ENCODE peak calls at places on chromosome 6, in four cellular contexts. One of them, this sample, is unnamed.
A peak's percentile ranks its signal among the peaks of the same experiment; 100 is the strongest.

GRCh38 chr6:163311830-163312229 is 102.7 kb upstream of the QKI start:
- DNase-seq in astrocyte: peak; percentile 39
- DNase-seq in spleen: no peak
- DNase-seq in stomach: no peak
- DNase-seq in this sample: peak; percentile 31

GRCh38 chr6:157240059-157240959 is 83.0 kb downstream of the TMEM242 start:
- DNase-seq in astrocyte: peak; percentile 59
- DNase-seq in stomach: no peak
- DNase-seq in spleen: peak; percentile 61
- DNase-seq in this sample: no peak

GRCh38 chr6:67073938-67074337 is 1366.9 kb upstream of the EYS start:
- DNase-seq in spleen: no peak
- DNase-seq in astrocyte: no peak
- DNase-seq in stomach: no peak
- DNase-seq in this sample: no peak

GRCh38 chr6:107344383-107344782 is 115.0 kb downstream of the PDSS2 start:
- DNase-seq in stomach: no peak
- DNase-seq in spleen: no peak
- DNase-seq in astrocyte: no peak
- DNase-seq in this sample: no peak

GRCh38 chr6:31572041-31572911 is at the start of gene LTA:
- DNase-seq in stomach: no peak
- DNase-seq in spleen: peak; percentile 92
- DNase-seq in astrocyte: no peak
- DNase-seq in this sample: no peak

GRCh38 chr6:111057074-111057752 is 30.1 kb upstream of the SLC16A10 start:
- DNase-seq in astrocyte: peak; percentile 6
- DNase-seq in stomach: peak; percentile 36
- DNase-seq in spleen: no peak
- DNase-seq in this sample: peak; percentile 37

GRCh38 chr6:26156850-26157149 is 69.6 kb downstream of the HFE start:
- DNase-seq in spleen: no peak
- DNase-seq in astrocyte: peak; percentile 41
- DNase-seq in stomach: no peak
- DNase-seq in this sample: no peak

GRCh38 chr6:131755597-131755996 is 44.8 kb upstream of the CTAGE9 start:
- DNase-seq in astrocyte: peak; percentile 99
- DNase-seq in stomach: no peak
- DNase-seq in spleen: no peak
- DNase-seq in this sample: peak; percentile 57

GRCh38 chr6:149593443-149593842 is 27.3 kb downstream of the GINM1 start:
- DNase-seq in spleen: no peak
- DNase-seq in astrocyte: no peak
- DNase-seq in stomach: no peak
- DNase-seq in this sample: no peak

GRCh38 chr6:155687645-155688044 is 232.0 kb upstream of the NOX3 start:
- DNase-seq in spleen: no peak
- DNase-seq in stomach: no peak
- DNase-seq in astrocyte: no peak
- DNase-seq in this sample: no peak

GRCh38 chr6:141415896-141416295 is 716.8 kb upstream of the GJE1 start:
- DNase-seq in astrocyte: no peak
- DNase-seq in stomach: no peak
- DNase-seq in spleen: no peak
- DNase-seq in this sample: no peak

GRCh38 chr6:168286116-168286515 is 33.5 kb downstream of the DACT2 start:
- DNase-seq in spleen: peak; percentile 35
- DNase-seq in astrocyte: no peak
- DNase-seq in stomach: no peak
- DNase-seq in this sample: no peak

GRCh38 chr6:44704240-44705150 is 317.0 kb downstream of the CDC5L start:
- DNase-seq in spleen: no peak
- DNase-seq in astrocyte: no peak
- DNase-seq in stomach: no peak
- DNase-seq in this sample: no peak

GRCh38 chr6:148109732-148110131 is 232.9 kb upstream of the SASH1 start:
- DNase-seq in spleen: no peak
- DNase-seq in stomach: no peak
- DNase-seq in astrocyte: no peak
- DNase-seq in this sample: no peak

GRCh38 chr6:160328447-160328846 is 19.7 kb upstream of the SLC22A3 start:
- DNase-seq in stomach: no peak
- DNase-seq in astrocyte: no peak
- DNase-seq in spleen: no peak
- DNase-seq in this sample: no peak

GRCh38 chr6:29510202-29510601 is 22.4 kb upstream of the MAS1L start:
- DNase-seq in spleen: no peak
- DNase-seq in astrocyte: no peak
- DNase-seq in stomach: no peak
- DNase-seq in this sample: no peak

GRCh38 chr6:127716425-127716930 is 139.5 kb downstream of the C6orf58 start:
- DNase-seq in stomach: no peak
- DNase-seq in astrocyte: no peak
- DNase-seq in spleen: no peak
- DNase-seq in this sample: no peak

GRCh38 chr6:90425161-90425641 is 128.6 kb upstream of the BACH2 start:
- DNase-seq in astrocyte: no peak
- DNase-seq in spleen: no peak
- DNase-seq in stomach: no peak
- DNase-seq in this sample: no peak

GRCh38 chr6:35945650-35946025 is 24.7 kb upstream of the SRPK1 start:
- DNase-seq in astrocyte: no peak
- DNase-seq in spleen: no peak
- DNase-seq in stomach: no peak
- DNase-seq in this sample: peak; percentile 14

GRCh38 chr6:29813809-29814208 is 13.8 kb upstream of the HLA-G start:
- DNase-seq in spleen: no peak
- DNase-seq in astrocyte: no peak
- DNase-seq in stomach: no peak
- DNase-seq in this sample: peak; percentile 86

GRCh38 chr6:166905013-166905412 is 51.3 kb downstream of the RNASET2 start:
- DNase-seq in astrocyte: no peak
- DNase-seq in spleen: no peak
- DNase-seq in stomach: no peak
- DNase-seq in this sample: no peak

GRCh38 chr6:22681761-22682160 is 112.4 kb downstream of the HDGFL1 start:
- DNase-seq in astrocyte: no peak
- DNase-seq in stomach: no peak
- DNase-seq in spleen: no peak
- DNase-seq in this sample: no peak

GRCh38 chr6:82017316-82017715 is 230.2 kb downstream of the IBTK start:
- DNase-seq in stomach: no peak
- DNase-seq in astrocyte: peak; percentile 67
- DNase-seq in spleen: no peak
- DNase-seq in this sample: peak; percentile 95

GRCh38 chr6:147479857-147480256 is 28.6 kb upstream of the SAMD5 start:
- DNase-seq in spleen: no peak
- DNase-seq in astrocyte: no peak
- DNase-seq in stomach: no peak
- DNase-seq in this sample: no peak

GRCh38 chr6:42179261-42179955 is 6.2 kb downstream of the GUCA1A start:
- DNase-seq in stomach: no peak
- DNase-seq in spleen: no peak
- DNase-seq in astrocyte: no peak
- DNase-seq in this sample: no peak

GRCh38 chr6:30615958-30616810 is 859 bp downstream of the PPP1R10 start:
- DNase-seq in spleen: no peak
- DNase-seq in astrocyte: no peak
- DNase-seq in stomach: no peak
- DNase-seq in this sample: no peak

GRCh38 chr6:74598473-74599393 is 607.1 kb downstream of the COL12A1 start:
- DNase-seq in stomach: no peak
- DNase-seq in astrocyte: peak; percentile 58
- DNase-seq in spleen: no peak
- DNase-seq in this sample: peak; percentile 76

GRCh38 chr6:159700970-159701369 is 7.9 kb upstream of the SOD2 start:
- DNase-seq in spleen: no peak
- DNase-seq in stomach: no peak
- DNase-seq in astrocyte: peak; percentile 4
- DNase-seq in this sample: no peak

GRCh38 chr6:61887425-61887824 is 398.6 kb downstream of the KHDRBS2 start:
- DNase-seq in astrocyte: no peak
- DNase-seq in spleen: no peak
- DNase-seq in stomach: no peak
- DNase-seq in this sample: no peak

GRCh38 chr6:93419304-93420162 is at the start of gene EPHA7:
- DNase-seq in spleen: peak; percentile 90
- DNase-seq in stomach: peak; percentile 80
- DNase-seq in astrocyte: peak; percentile 79
- DNase-seq in this sample: peak; percentile 68

GRCh38 chr6:143195349-143195845 is 134.7 kb downstream of the AIG1 start:
- DNase-seq in stomach: no peak
- DNase-seq in spleen: no peak
- DNase-seq in astrocyte: no peak
- DNase-seq in this sample: no peak

GRCh38 chr6:47145212-47145611 is 103.1 kb upstream of the ADGRF1 start:
- DNase-seq in stomach: no peak
- DNase-seq in spleen: no peak
- DNase-seq in astrocyte: peak; percentile 45
- DNase-seq in this sample: no peak

GRCh38 chr6:33167374-33168148 is 24.7 kb downstream of the COL11A2 start:
- DNase-seq in spleen: peak; percentile 64
- DNase-seq in astrocyte: no peak
- DNase-seq in stomach: no peak
- DNase-seq in this sample: no peak

GRCh38 chr6:33168202-33168601 is 24.1 kb downstream of the COL11A2 start:
- DNase-seq in stomach: no peak
- DNase-seq in astrocyte: no peak
- DNase-seq in spleen: peak; percentile 36
- DNase-seq in this sample: no peak

GRCh38 chr6:33169286-33170175 is 22.7 kb downstream of the COL11A2 start:
- DNase-seq in spleen: peak; percentile 41
- DNase-seq in astrocyte: no peak
- DNase-seq in stomach: no peak
- DNase-seq in this sample: no peak

GRCh38 chr6:33170176-33171095 is 21.8 kb downstream of the COL11A2 start:
- DNase-seq in spleen: peak; percentile 57
- DNase-seq in astrocyte: no peak
- DNase-seq in stomach: no peak
- DNase-seq in this sample: no peak

DNA sequence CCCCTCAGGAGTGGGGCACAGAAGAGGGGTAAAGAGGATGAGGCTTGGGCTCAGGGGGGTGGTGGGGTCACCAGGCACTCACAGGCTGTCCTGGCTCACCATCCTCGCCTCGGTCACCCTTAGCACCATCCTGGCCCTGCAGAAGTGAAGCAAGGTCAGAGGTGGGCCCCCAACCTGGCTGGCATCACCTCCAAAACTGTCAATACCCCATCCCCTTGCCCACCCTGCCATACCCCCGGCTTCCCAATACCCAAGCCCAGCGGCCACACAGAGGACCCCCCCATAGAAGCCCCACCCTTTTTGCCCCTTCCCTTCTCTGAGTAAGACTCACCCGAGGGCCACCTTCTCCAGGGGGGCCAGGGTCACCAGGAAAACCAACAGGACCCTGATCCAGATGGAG is 23.6 kb downstream of the COL11A2 start:
- DNase-seq in spleen: peak; percentile 30
- DNase-seq in astrocyte: no peak
- DNase-seq in stomach: no peak
- DNase-seq in this sample: no peak
- H3K4me1 ChIP-seq in spleen: no peaks in the 10 kb centered on the region
- H3K4me1 ChIP-seq in astrocyte: no peaks in the 10 kb centered on the region
- H3K4me1 ChIP-seq in stomach: no peaks in the 10 kb centered on the region
- H3K4me1 ChIP-seq in this sample: no peaks in the 10 kb centered on the region

GRCh38 chr6:87176493-87176892 is 21.1 kb downstream of the ZNF292 start:
- DNase-seq in spleen: no peak
- DNase-seq in astrocyte: no peak
- DNase-seq in stomach: no peak
- DNase-seq in this sample: no peak
- H3K4me1 ChIP-seq in spleen: peaks cover 59% of the 10 kb centered on the region
- H3K4me1 ChIP-seq in astrocyte: no peaks in the 10 kb centered on the region
- H3K4me1 ChIP-seq in stomach: peaks cover 70% of the 10 kb centered on the region
- H3K4me1 ChIP-seq in this sample: peaks cover 6% of the 10 kb centered on the region

DNA sequence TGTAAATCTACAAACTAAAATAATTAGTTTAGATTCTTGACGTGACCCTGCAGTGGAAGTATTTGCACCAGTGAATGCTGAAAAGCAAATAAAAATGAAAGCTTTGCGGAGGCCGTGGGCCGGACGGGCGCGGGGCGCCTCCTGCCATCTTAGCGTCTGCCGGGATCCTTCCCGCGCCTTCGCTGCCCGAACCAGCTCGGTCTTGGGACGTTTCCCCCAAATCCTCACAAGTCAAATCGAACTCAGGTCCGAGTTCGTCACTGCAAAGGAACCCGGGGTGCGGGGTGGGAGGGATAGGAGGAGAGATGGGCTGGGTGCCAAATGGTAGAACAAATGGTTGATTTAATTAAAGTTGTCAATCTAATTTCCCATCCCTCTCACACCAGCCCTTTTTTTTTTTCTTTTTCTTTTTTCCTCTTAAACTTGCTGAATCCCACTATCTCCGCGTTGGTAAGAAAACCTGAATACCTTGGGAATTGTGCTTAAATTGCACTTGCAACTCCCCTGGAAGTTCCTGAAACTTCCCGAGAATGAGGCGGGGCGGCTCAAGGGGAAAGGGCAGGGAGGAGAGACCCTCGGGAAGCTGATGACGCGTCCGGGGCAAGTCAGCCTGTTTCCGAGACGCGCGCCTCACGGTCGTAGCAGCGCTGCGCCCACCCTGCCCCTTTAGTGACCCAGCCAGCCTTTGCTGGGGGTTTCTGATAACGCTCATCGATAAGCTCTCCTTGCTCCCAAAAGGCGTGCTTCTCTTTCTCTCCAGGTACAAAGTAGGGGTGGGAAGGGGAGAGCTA is 1.7 kb downstream of the GJA1 start:
- DNase-seq in astrocyte: peak; percentile 49
- DNase-seq in stomach: no peak
- DNase-seq in spleen: no peak
- DNase-seq in this sample: peak; percentile 39
- H3K4me1 ChIP-seq in astrocyte: peaks cover 11% of the 10 kb centered on the region
- H3K4me1 ChIP-seq in stomach: peaks cover 11% of the 10 kb centered on the region
- H3K4me1 ChIP-seq in spleen: peaks cover 27% of the 10 kb centered on the region
- H3K4me1 ChIP-seq in this sample: peaks cover 21% of the 10 kb centered on the region

GRCh38 chr6:108736832-108737231 is 111.4 kb upstream of the ARMC2 start:
- DNase-seq in astrocyte: peak; percentile 90
- DNase-seq in stomach: no peak
- DNase-seq in spleen: no peak
- DNase-seq in this sample: peak; percentile 85
- H3K4me1 ChIP-seq in astrocyte: peaks cover 30% of the 10 kb centered on the region
- H3K4me1 ChIP-seq in stomach: peaks cover 45% of the 10 kb centered on the region
- H3K4me1 ChIP-seq in spleen: peaks cover 33% of the 10 kb centered on the region
- H3K4me1 ChIP-seq in this sample: peaks cover 56% of the 10 kb centered on the region

GRCh38 chr6:103707596-103708325 is 1152.0 kb downstream of the HACE1 start:
- DNase-seq in stomach: no peak
- DNase-seq in astrocyte: no peak
- DNase-seq in spleen: no peak
- DNase-seq in this sample: no peak
- H3K4me1 ChIP-seq in stomach: no peaks in the 10 kb centered on the region
- H3K4me1 ChIP-seq in astrocyte: no peaks in the 10 kb centered on the region
- H3K4me1 ChIP-seq in spleen: no peaks in the 10 kb centered on the region
- H3K4me1 ChIP-seq in this sample: no peaks in the 10 kb centered on the region

DNA sequence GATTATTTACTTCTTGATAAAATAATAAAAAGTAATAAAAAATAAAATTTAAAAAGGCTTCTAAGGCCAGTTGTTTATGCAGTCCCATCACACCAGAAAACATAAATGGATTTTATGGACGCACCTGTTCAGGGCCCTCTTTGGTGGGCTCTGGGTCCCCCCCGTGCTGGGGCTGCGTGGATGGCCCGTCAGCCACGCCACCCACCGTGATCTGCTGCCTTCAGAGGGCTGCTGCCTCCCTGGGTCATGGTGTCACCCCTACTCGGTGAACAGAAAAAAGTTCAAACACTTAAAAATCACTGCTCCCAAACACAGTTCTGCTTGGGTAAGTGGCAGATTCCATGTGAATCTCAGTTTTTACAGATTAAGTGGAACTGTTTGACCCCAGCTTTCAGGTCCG is 447.6 kb upstream of the AGPAT4 start:
- DNase-seq in astrocyte: no peak
- DNase-seq in spleen: no peak
- DNase-seq in stomach: no peak
- DNase-seq in this sample: no peak
- H3K4me1 ChIP-seq in astrocyte: no peaks in the 10 kb centered on the region
- H3K4me1 ChIP-seq in spleen: no peaks in the 10 kb centered on the region
- H3K4me1 ChIP-seq in stomach: no peaks in the 10 kb centered on the region
- H3K4me1 ChIP-seq in this sample: no peaks in the 10 kb centered on the region

This sample was measured in mammary epithelial cell.